ENCODE peak calls at places on chromosome 20, in four cellular contexts. One of them, this sample, is unnamed.

GRCh38 chr20:50296450-50297375 is 106.1 kb downstream of the CEBPB start:
- DNase-seq in body of pancreas: no peak
- DNase-seq in right cardiac atrium: peak; percentile 79
- DNase-seq in tibial nerve: no peak
- DNase-seq in this sample: peak; percentile 92

GRCh38 chr20:1185781-1186334 is 1.1 kb upstream of the TMEM74B start:
- DNase-seq in body of pancreas: peak; percentile 45
- DNase-seq in right cardiac atrium: peak; percentile 77
- DNase-seq in tibial nerve: no peak
- DNase-seq in this sample: no peak

GRCh38 chr20:45322952-45323383 is 14.9 kb upstream of the MATN4 start:
- DNase-seq in body of pancreas: peak; percentile 70
- DNase-seq in right cardiac atrium: peak; percentile 70
- DNase-seq in tibial nerve: peak; percentile 53
- DNase-seq in this sample: peak; percentile 68

GRCh38 chr20:5642155-5642981 is 107.8 kb upstream of the SHLD1 start:
- DNase-seq in body of pancreas: no peak
- DNase-seq in right cardiac atrium: no peak
- DNase-seq in tibial nerve: peak; percentile 36
- DNase-seq in this sample: peak; percentile 47

GRCh38 chr20:227439-228105 is 514 bp downstream of the DEFB129 start:
- DNase-seq in body of pancreas: no peak
- DNase-seq in right cardiac atrium: no peak
- DNase-seq in tibial nerve: no peak
- DNase-seq in this sample: no peak

GRCh38 chr20:41359541-41360011 is 7.0 kb downstream of the EMILIN3 start:
- DNase-seq in body of pancreas: no peak
- DNase-seq in right cardiac atrium: peak; percentile 63
- DNase-seq in tibial nerve: no peak
- DNase-seq in this sample: no peak

GRCh38 chr20:40809361-40809760 is 120.3 kb upstream of the MAFB start:
- DNase-seq in body of pancreas: no peak
- DNase-seq in right cardiac atrium: no peak
- DNase-seq in tibial nerve: no peak
- DNase-seq in this sample: peak; percentile 49

GRCh38 chr20:57205625-57206219 is 60.7 kb downstream of the BMP7 start:
- DNase-seq in body of pancreas: no peak
- DNase-seq in right cardiac atrium: no peak
- DNase-seq in tibial nerve: peak; percentile 19
- DNase-seq in this sample: peak; percentile 63

GRCh38 chr20:59932616-59933295 is 681 bp downstream of the SYCP2 start:
- DNase-seq in body of pancreas: no peak
- DNase-seq in right cardiac atrium: peak; percentile 57
- DNase-seq in tibial nerve: no peak
- DNase-seq in this sample: no peak

GRCh38 chr20:17495826-17496225 is 35.4 kb downstream of the BFSP1 start:
- DNase-seq in body of pancreas: no peak
- DNase-seq in right cardiac atrium: no peak
- DNase-seq in tibial nerve: no peak
- DNase-seq in this sample: peak; percentile 49

GRCh38 chr20:38126146-38126912 is 38.7 kb downstream of the TGM2 start:
- DNase-seq in body of pancreas: no peak
- DNase-seq in right cardiac atrium: no peak
- DNase-seq in tibial nerve: no peak
- DNase-seq in this sample: peak; percentile 73

GRCh38 chr20:1663917-1664316 is 6.3 kb upstream of the SIRPG start:
- DNase-seq in body of pancreas: no peak
- DNase-seq in right cardiac atrium: no peak
- DNase-seq in tibial nerve: no peak
- DNase-seq in this sample: no peak

GRCh38 chr20:44691424-44692423 is 23.4 kb upstream of the CCN5 start:
- DNase-seq in body of pancreas: no peak
- DNase-seq in right cardiac atrium: peak; percentile 90
- DNase-seq in tibial nerve: peak; percentile 54
- DNase-seq in this sample: peak; percentile 93

GRCh38 chr20:3165473-3166337 is 6.0 kb upstream of the FASTKD5 start:
- DNase-seq in body of pancreas: peak; percentile 22
- DNase-seq in right cardiac atrium: peak; percentile 87
- DNase-seq in tibial nerve: no peak
- DNase-seq in this sample: no peak

GRCh38 chr20:50284811-50285375 is 94.3 kb downstream of the CEBPB start:
- DNase-seq in body of pancreas: no peak
- DNase-seq in right cardiac atrium: peak; percentile 85
- DNase-seq in tibial nerve: no peak
- DNase-seq in this sample: no peak

GRCh38 chr20:36646678-36647077 is 682 bp upstream of the SLA2 start:
- DNase-seq in body of pancreas: no peak
- DNase-seq in right cardiac atrium: no peak
- DNase-seq in tibial nerve: no peak
- DNase-seq in this sample: peak; percentile 23

DNA sequence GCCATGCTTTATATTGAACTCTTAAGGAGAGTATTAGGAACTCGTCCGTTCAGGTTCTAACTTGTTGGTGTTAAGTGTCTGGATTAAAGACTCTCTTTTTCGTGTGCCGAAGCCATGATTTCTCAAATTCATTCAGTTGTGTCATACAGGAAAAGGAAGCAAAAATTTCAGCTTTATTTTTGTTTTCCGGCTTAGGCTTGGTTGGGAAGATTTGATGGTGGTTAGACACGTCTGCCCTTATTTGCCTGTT is 885 bp downstream of the DNAJC5 start:
- DNase-seq in body of pancreas: no peak
- DNase-seq in right cardiac atrium: no peak
- DNase-seq in tibial nerve: no peak
- DNase-seq in this sample: no peak
- H3K4me3 ChIP-seq in body of pancreas: peak overlapping the region; percentile 28
- H3K4me3 ChIP-seq in right cardiac atrium: peak overlapping the region; percentile 99
- H3K4me3 ChIP-seq in tibial nerve: peak overlapping the region; percentile 77
- H3K4me3 ChIP-seq in this sample: peak overlapping the region; percentile 55

DNA sequence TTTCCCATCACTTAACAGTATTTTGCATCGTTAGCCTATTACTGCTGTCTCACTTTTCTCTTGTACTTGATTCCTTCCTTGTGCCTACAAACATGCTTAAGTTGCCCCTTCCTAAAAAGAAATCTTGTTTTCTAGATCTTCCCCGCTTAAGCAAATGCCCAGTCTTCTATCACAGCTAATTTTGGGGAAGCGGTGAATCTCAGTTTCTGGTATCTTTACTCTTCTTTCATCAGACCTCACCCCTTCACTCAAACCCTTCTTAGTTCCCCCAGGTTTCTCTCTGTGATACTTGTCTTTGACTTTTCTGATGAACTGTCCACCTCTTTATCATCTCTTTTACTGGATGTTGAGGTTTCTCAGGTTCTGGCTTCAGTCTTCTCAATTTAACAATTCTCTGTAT is 14.2 kb downstream of the VAPB start:
- DNase-seq in body of pancreas: no peak
- DNase-seq in right cardiac atrium: no peak
- DNase-seq in tibial nerve: no peak
- DNase-seq in this sample: no peak
- H3K4me3 ChIP-seq in body of pancreas: no peak overlapping the region
- H3K4me3 ChIP-seq in right cardiac atrium: no peak overlapping the region
- H3K4me3 ChIP-seq in tibial nerve: no peak overlapping the region
- H3K4me3 ChIP-seq in this sample: no peak overlapping the region

GRCh38 chr20:62598761-62599194 is 43.5 kb upstream of the SLCO4A1 start:
- DNase-seq in body of pancreas: no peak
- DNase-seq in right cardiac atrium: peak; percentile 54
- DNase-seq in tibial nerve: no peak
- DNase-seq in this sample: no peak
- H3K4me3 ChIP-seq in body of pancreas: no peak overlapping the region
- H3K4me3 ChIP-seq in right cardiac atrium: no peak overlapping the region
- H3K4me3 ChIP-seq in tibial nerve: no peak overlapping the region
- H3K4me3 ChIP-seq in this sample: no peak overlapping the region

GRCh38 chr20:22578221-22579118 is 5.9 kb downstream of the FOXA2 start:
- DNase-seq in body of pancreas: peak; percentile 68
- DNase-seq in right cardiac atrium: no peak
- DNase-seq in tibial nerve: no peak
- DNase-seq in this sample: no peak

GRCh38 chr20:22579119-22579427 is 5.3 kb downstream of the FOXA2 start:
- DNase-seq in body of pancreas: peak; percentile 45
- DNase-seq in right cardiac atrium: no peak
- DNase-seq in tibial nerve: no peak
- DNase-seq in this sample: no peak

GRCh38 chr20:22576273-22576672 is 8.1 kb downstream of the FOXA2 start:
- DNase-seq in body of pancreas: peak; percentile 40
- DNase-seq in right cardiac atrium: no peak
- DNase-seq in tibial nerve: no peak
- DNase-seq in this sample: no peak

GRCh38 chr20:22576733-22577514 is 7.4 kb downstream of the FOXA2 start:
- DNase-seq in body of pancreas: peak; percentile 39
- DNase-seq in right cardiac atrium: no peak
- DNase-seq in tibial nerve: no peak
- DNase-seq in this sample: no peak

DNA sequence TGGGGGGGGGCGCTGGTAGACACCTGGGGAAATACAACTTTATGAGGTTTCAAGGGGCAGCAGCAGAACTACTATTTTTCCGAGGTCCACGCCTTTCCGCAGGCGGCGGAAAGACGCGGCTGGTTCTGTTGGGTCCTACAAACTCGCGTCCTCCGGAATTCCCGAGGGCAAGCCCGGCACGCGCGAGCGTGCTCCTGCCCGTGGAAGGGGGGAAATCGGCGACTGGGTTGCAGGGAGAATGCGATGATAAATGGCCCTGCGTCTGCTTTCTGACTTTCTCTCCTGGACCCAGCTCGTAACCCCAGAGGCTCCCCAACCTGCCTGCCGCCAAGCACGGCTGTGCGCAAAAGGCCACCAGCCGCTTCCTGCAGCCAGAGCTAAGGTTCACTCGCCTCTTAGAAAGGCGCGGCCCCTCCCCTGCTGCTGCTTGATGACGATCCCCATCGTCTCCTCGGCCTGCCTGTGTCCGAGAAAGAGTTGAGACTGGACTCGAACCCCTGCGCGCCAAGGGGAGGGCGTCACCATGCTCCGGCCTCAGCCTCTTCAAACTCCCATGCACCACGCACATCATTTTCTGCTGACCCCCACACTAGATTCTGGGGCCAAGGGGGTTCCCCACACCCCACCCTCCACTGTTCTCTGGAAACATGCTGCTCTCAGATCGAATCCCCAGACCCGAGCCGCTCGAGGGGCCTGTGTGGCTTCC is 6.7 kb downstream of the FOXA2 start:
- DNase-seq in body of pancreas: peak; percentile 76
- DNase-seq in right cardiac atrium: no peak
- DNase-seq in tibial nerve: no peak
- DNase-seq in this sample: no peak
- H3K4me3 ChIP-seq in body of pancreas: peak overlapping the region; percentile 6
- H3K4me3 ChIP-seq in right cardiac atrium: no peak overlapping the region
- H3K4me3 ChIP-seq in tibial nerve: no peak overlapping the region
- H3K4me3 ChIP-seq in this sample: no peak overlapping the region

DNA sequence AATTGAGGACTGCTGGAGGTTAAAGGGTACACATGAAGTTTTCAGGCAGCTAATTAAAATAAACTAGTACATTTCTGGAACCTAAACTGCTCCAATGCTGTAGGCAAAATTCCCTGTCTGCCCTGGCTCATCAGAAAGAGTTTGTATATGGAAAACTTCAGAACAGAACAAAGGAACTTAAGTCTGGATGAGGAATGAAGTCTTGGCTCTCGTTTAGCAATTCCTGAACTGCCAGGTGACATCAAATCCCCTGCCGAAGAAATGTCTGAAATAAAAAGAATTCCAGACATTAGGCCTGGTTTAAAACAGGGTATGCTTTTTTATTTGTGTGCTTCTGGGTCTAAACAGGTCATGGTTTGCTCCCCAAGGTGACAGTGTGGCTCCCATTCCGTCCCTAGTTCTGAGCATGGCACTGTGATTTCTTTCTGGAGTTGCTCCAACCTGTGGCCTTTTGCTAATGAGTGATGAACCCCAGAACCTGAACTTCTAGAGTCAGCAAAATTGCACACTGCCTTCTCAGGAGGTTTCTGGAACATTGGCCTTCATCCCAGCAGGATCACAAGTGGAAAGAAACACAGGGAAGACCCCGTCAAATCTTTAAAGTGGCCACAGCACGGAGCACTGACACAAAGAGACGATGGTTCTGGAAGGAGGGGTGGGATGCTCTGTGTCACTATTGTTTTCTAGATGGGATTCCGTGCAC is 129.4 kb upstream of the NAA20 start:
- DNase-seq in body of pancreas: no peak
- DNase-seq in right cardiac atrium: no peak
- DNase-seq in tibial nerve: no peak
- DNase-seq in this sample: no peak
- H3K4me3 ChIP-seq in body of pancreas: no peak overlapping the region
- H3K4me3 ChIP-seq in right cardiac atrium: peak overlapping the region; percentile 44
- H3K4me3 ChIP-seq in tibial nerve: peak overlapping the region; percentile 30
- H3K4me3 ChIP-seq in this sample: no peak overlapping the region

This sample was measured in lower leg skin.